ENCODE peak calls at places on chromosomes 1 and 21, in five cellular contexts. L is A549, R is suprapubic skin, P is H1, A is sigmoid colon. T is an unnamed sample.

GRCh38 chr21:44024257-44024656 is 12.1 kb downstream of the TRAPPC10 start:
- DNase-seq in A (no peak), R (peak), L (no peak), P (no peak), T (no peak)

GRCh38 chr21:14917762-14918161 is 147.0 kb downstream of the NRIP1 start:
- DNase-seq in A (no peak), P (no peak), R (no peak), L (no peak), T (no peak)

GRCh38 chr1:163844393-163844948 is 522.7 kb downstream of the NUF2 start:
- DNase-seq in P (no peak), L (no peak), R (no peak), A (no peak), T (no peak)

GRCh38 chr1:53590581-53591515 is 131.6 kb downstream of the DMRTB1 start:
- DNase-seq in P (no peak), R (peak), A (peak), L (no peak), T (no peak)

GRCh38 chr1:15994590-15995351 is 9.3 kb upstream of the SRARP start:
- DNase-seq in A (peak), P (no peak), L (peak), R (no peak), T (peak)

GRCh38 chr1:161200992-161201827 is 957 bp upstream of the NDUFS2 start:
- DNase-seq in P (no peak), R (peak), A (peak), L (no peak), T (peak)

GRCh38 chr1:11740258-11741192 is 4.6 kb downstream of the AGTRAP start:
- DNase-seq in R (no peak), A (no peak), L (no peak), P (no peak), T (no peak)

GRCh38 chr1:212082765-212083406 is 47.3 kb downstream of the DTL start:
- DNase-seq in A (no peak), P (no peak), R (no peak), L (no peak), T (no peak)

GRCh38 chr1:107467811-107468210 is 327.0 kb downstream of the NTNG1 start:
- DNase-seq in L (no peak), R (no peak), P (no peak), A (no peak), T (no peak)

GRCh38 chr1:183844806-183845205 is 39.9 kb downstream of the RGL1 start:
- DNase-seq in R (no peak), P (no peak), A (no peak), L (no peak), T (no peak)

GRCh38 chr1:183840140-183840539 is 35.2 kb downstream of the RGL1 start:
- DNase-seq in R (no peak), P (no peak), A (no peak), L (no peak), T (no peak)

GRCh38 chr1:183842817-183843187 is 37.9 kb downstream of the RGL1 start:
- DNase-seq in A (no peak), P (no peak), R (no peak), L (no peak), T (no peak)

GRCh38 chr1:183841550-183841949 is 36.6 kb downstream of the RGL1 start:
- DNase-seq in P (no peak), A (no peak), R (no peak), L (no peak), T (no peak)

GRCh38 chr1:183841950-183842816 is 37.3 kb downstream of the RGL1 start:
- DNase-seq in R (no peak), P (no peak), A (peak), L (no peak), T (peak)
- H3K27ac ChIP-seq in R (peak), P (no peak), A (peak), L (no peak), T (peak)

GRCh38 chr1:202283379-202283844 is 58.3 kb downstream of the UBE2T start:
- DNase-seq in P (no peak), R (no peak), A (no peak), L (peak), T (no peak)
- TF ChIP-seq EP300 in P (no peak), R (no peak), A (no peak), L (peak), T (no peak)

DNA sequence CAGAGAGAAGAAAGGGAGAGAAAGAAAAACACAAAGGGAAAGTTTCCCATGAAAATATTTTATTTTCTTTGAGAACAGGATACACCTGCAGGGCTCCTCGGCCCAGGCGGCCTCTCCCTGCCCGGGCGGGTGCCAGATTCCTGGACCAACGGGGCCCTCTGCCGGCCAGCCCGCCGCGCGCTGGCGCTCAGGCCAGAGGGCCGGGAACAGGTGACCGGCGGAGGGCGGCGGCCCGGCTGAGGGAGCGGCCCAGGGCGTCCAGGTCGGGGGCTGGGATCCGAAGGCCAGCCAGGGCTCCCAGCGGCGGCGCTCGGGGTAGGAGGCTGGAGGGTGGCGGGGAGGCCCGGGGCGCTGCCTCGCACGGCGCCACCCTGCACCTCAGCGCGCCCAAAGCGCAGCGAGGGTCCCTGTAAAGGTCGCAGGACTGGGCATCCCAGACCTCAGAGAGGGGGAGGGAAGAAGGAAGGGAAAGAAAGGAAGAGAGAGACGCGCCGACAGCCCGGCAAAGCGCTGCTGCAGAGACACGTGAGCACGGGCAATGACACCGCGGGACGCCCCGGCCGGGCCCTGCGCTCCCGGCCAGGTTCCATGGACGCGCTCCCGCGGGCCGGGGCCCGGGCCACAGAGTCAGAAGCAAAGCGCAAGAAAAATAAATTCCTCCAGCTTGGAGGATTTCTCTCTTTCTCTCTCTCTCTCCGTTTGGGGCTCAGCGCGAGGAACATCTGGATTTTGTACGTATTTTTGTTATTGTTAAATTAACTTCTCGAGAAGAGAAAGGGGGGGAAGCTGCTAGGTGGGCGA is 908 bp downstream of the WNT9A start:
- DNase-seq in R (peak), P (no peak), L (peak), A (peak), T (peak)
- H3K27ac ChIP-seq in R (peak), P (no peak), L (peak), A (peak), T (peak)

GRCh38 chr1:85607913-85608250 is 27.3 kb downstream of the CCN1 start:
- DNase-seq in P (no peak), R (no peak), L (no peak), A (no peak), T (no peak)

GRCh38 chr1:85606414-85606800 is 25.8 kb downstream of the CCN1 start:
- DNase-seq in A (no peak), L (no peak), R (no peak), P (no peak), T (no peak)

GRCh38 chr1:85608851-85609250 is 28.3 kb downstream of the CCN1 start:
- DNase-seq in A (no peak), P (no peak), R (no peak), L (no peak), T (no peak)

GRCh38 chr1:85605519-85606413 is 25.2 kb downstream of the CCN1 start:
- DNase-seq in L (no peak), A (no peak), R (no peak), P (no peak), T (no peak)

DNA sequence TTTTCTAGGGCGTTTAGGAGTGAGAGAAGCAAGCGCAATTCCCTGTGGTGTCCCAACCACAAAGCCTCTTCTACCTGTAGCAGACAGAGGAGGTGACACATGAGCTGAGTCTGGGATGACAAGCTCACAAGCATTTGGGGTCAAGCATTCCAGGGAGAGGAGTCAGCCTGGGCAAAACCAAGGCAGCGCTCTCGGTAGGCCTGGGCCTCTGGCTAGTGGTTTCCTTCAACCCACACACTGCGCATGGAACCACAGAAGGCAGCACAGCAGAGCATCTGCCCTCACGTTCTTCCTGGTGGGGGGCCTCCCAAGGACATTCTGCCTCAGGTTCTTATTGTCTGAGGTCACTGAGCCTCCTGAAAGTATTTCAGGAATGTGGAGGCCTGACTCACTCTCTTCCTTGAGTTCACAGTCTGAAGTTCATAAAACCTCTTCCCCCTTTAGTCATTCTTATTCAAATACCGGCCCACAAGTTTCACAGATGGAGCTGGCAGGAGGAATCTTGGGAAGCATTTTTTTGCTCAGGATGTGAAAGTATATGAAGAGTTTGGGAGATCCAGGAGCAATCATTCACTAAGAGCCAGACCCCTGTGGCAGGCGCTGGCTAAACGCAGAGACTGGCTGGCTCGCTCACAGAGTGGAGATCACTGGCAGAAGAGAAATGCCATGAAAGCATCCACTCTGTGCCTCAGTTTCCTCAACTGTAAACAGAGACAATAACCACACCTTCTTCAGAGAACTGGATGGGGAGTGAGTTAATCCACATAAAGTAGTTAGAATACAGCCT is 26.8 kb downstream of the CCN1 start:
- DNase-seq in L (peak), A (no peak), P (peak), R (no peak), T (no peak)
- TF ChIP-seq EP300 in L (peak), A (no peak), P (no peak), R (no peak), T (no peak)

GRCh38 chr1:206004269-206004800 is 1.1 kb upstream of the RAB7B start:
- DNase-seq in P (no peak), A (no peak), L (no peak), R (no peak), T (no peak)

GRCh38 chr1:206002160-206002559 is 1.0 kb downstream of the RAB7B start:
- DNase-seq in R (peak), P (no peak), A (no peak), L (no peak), T (no peak)

GRCh38 chr1:206001476-206001888 is 1.7 kb downstream of the RAB7B start:
- DNase-seq in P (no peak), L (peak), R (peak), A (no peak), T (peak)

GRCh38 chr1:206004821-206005220 is 1.6 kb upstream of the RAB7B start:
- DNase-seq in P (no peak), A (no peak), R (peak), L (no peak), T (no peak)

DNA sequence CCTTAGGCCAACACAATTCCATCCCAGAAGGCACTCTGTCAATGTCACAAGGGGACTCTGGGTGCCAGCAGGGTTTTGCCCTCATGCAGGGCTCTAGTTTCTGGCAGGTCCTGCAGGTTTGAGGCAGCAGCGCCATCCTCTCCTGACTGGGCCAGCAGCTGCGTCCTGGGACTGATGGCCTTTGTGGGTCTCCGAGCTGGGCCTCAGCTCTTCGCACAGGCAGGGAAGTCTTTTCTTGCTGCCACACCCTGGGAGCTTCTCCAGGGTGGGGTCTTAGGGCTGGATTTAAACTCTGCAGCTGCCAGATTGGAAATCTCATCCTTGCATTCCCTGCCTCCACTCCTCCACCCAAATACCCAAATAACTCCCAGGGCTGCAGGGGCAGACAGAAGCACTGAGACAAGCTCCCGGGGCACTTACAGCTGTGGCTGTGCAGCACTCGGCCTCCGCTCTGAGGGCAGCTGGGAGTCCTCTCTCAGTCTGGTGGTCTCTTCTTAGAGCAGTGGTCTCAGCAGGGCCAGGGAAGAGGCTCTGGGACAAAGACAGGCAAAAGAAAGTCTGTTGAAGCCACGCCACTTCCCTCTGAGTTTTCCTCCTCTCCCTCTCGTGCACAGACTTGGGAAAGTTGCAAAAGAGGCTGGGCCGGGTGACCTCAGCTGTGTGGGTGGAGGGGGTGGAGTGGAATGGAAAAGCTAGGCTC is at the start of gene RAB7B:
- DNase-seq in A (peak), L (peak), R (peak), P (no peak), T (peak)
- H3K27ac ChIP-seq in A (peak), L (no peak), R (peak), P (no peak), T (no peak)